ENCODE peak calls at places on chromosomes 11 and 22, in ten cellular contexts. W is activated CD8-positive, alpha-beta memory T cell treated with anti-CD3 and anti-CD28 coated beads, Interleukin-2, amount 50 U/mL, for 4 hours; O is HEK293T; V is HFFc6; F is NCI-H146; Q is mesendoderm; R is nephron progenitor cell; P is posterior cingulate gyrus; G is lower leg skin; J is stimulated activated CD4-positive, alpha-beta T cell treated with anti-CD3 and anti-CD28 coated beads, Interleukin-2, amount 100 ng/mL, for 24 hours. E is an unnamed sample.

GRCh38 chr11:34013893-34014571 is 37.5 kb upstream of the CAPRIN1 start:
- DNase-seq in W (no peak), O (no peak), V (no peak), F (no peak), Q (no peak), R (no peak), P (no peak), G (no peak), J (no peak), E (no peak)

GRCh38 chr11:97615541-97615940 is 1225.7 kb downstream of the JRKL start:
- DNase-seq in W (no peak), O (no peak), V (no peak), F (peak; percentile 2), Q (no peak), R (no peak), P (no peak), G (no peak), J (no peak), E (no peak)

GRCh38 chr22:36461665-36462474 is 19.6 kb downstream of the TXN2 start:
- DNase-seq in W (no peak), O (no peak), V (peak; percentile 92), F (no peak), Q (peak; percentile 99), R (peak; percentile 46), P (no peak), G (peak; percentile 87), J (no peak), E (peak; percentile 76)

GRCh38 chr22:23073506-23074229 is 3.3 kb downstream of the GNAZ start:
- DNase-seq in W (no peak), O (no peak), V (no peak), F (no peak), Q (no peak), R (no peak), P (no peak), G (peak; percentile 81), J (no peak), E (no peak)

GRCh38 chr22:48104786-48105185 is 1342.3 kb downstream of the TBC1D22A start:
- DNase-seq in W (no peak), O (no peak), V (no peak), F (no peak), Q (no peak), R (no peak), P (peak; percentile 38), G (peak; percentile 50), J (no peak), E (no peak)

GRCh38 chr22:45998638-45999378 is 21.8 kb upstream of the WNT7B start:
- DNase-seq in W (no peak), O (no peak), V (no peak), F (peak; percentile 63), Q (no peak), R (no peak), P (no peak), G (no peak), J (no peak), E (peak; percentile 91)

GRCh38 chr11:115377882-115378296 is 126.3 kb downstream of the CADM1 start:
- DNase-seq in W (no peak), O (no peak), V (no peak), F (no peak), Q (no peak), R (no peak), P (no peak), G (no peak), J (no peak), E (peak; percentile 47)

GRCh38 chr11:6298605-6299004 is 21.7 kb downstream of the CAVIN3 start:
- DNase-seq in W (no peak), O (peak; percentile 44), V (peak; percentile 45), F (peak; percentile 75), Q (peak; percentile 89), R (peak; percentile 46), P (no peak), G (no peak), J (peak; percentile 17), E (peak; percentile 52)

GRCh38 chr11:133579165-133580031 is 47.1 kb upstream of the OPCML start:
- DNase-seq in W (no peak), O (no peak), V (no peak), F (no peak), Q (peak; percentile 51), R (peak; percentile 38), P (no peak), G (no peak), J (no peak), E (peak; percentile 39)

GRCh38 chr11:35730254-35730653 is 67.7 kb downstream of the TRIM44 start:
- DNase-seq in W (no peak), O (no peak), V (no peak), F (no peak), Q (no peak), R (no peak), P (no peak), G (no peak), J (no peak), E (no peak)

E was measured in NCI-H69.